ENCODE peak calls at places on chromosomes 4 and X, in five cellular contexts. Z is OCI-LY7, Y is astrocyte of the spinal cord, I is keratinocyte, K is Peyer's patch. M is an unnamed sample.

GRCh38 chr4:142497606-142498005 is 348.5 kb downstream of the INPP4B start:
- DNase-seq in Z (no peak), Y (no peak), I (no peak), K (no peak), M (no peak)

GRCh38 chr4:141079393-141079930 is 53.8 kb downstream of the RNF150 start:
- DNase-seq in Z (no peak), Y (no peak), I (no peak), K (no peak), M (no peak)

GRCh38 chrX:54182864-54183613 is at the start of gene FAM120C:
- DNase-seq in Z (peak), Y (peak), I (no peak), K (peak), M (peak)

GRCh38 chr4:140187316-140187695 is 33.3 kb upstream of the MAML3 start:
- DNase-seq in Z (no peak), Y (peak), I (no peak), K (no peak), M (peak)

GRCh38 chr4:186728631-186729271 is 5.1 kb upstream of the FAT1 start:
- DNase-seq in Z (no peak), Y (peak), I (no peak), K (no peak), M (peak)

GRCh38 chr4:8281519-8282133 is 12.1 kb downstream of the HTRA3 start:
- DNase-seq in Z (no peak), Y (peak), I (no peak), K (peak), M (peak)

GRCh38 chr4:102707150-102707549 is 53.6 kb downstream of the MANBA start:
- DNase-seq in Z (no peak), Y (no peak), I (no peak), K (no peak), M (no peak)

GRCh38 chr4:136917312-136918110 is 614.8 kb downstream of the PCDH18 start:
- DNase-seq in Z (no peak), Y (no peak), I (no peak), K (no peak), M (no peak)

GRCh38 chr4:14091966-14092365 is 464.4 kb upstream of the BOD1L1 start:
- DNase-seq in Z (no peak), Y (peak), I (no peak), K (no peak), M (peak)

GRCh38 chr4:16759781-16760459 is 138.5 kb downstream of the LDB2 start:
- DNase-seq in Z (no peak), Y (no peak), I (no peak), K (no peak), M (no peak)

GRCh38 chr4:25667931-25668557 is 12.4 kb downstream of the SLC34A2 start:
- DNase-seq in Z (no peak), Y (no peak), I (no peak), K (no peak), M (no peak)

GRCh38 chr4:88097301-88097700 is 61.1 kb downstream of the ABCG2 start:
- DNase-seq in Z (no peak), Y (no peak), I (no peak), K (no peak), M (peak)

GRCh38 chrX:44675364-44676024 is 132.8 kb upstream of the FUNDC1 start:
- DNase-seq in Z (no peak), Y (peak), I (peak), K (no peak), M (peak)

GRCh38 chrX:151875270-151876026 is 37.2 kb upstream of the MAGEA4 start:
- DNase-seq in Z (no peak), Y (no peak), I (no peak), K (no peak), M (no peak)

GRCh38 chr4:1626151-1626550 is 58.0 kb downstream of the FAM53A start:
- DNase-seq in Z (no peak), Y (no peak), I (no peak), K (no peak), M (no peak)

GRCh38 chr4:102311912-102312311 is 33.4 kb downstream of the SLC39A8 start:
- DNase-seq in Z (no peak), Y (no peak), I (no peak), K (no peak), M (no peak)

GRCh38 chr4:176198316-176198903 is 3.0 kb upstream of the SPATA4 start:
- DNase-seq in Z (no peak), Y (no peak), I (no peak), K (no peak), M (no peak)

GRCh38 chrX:119222932-119223331 is 13.2 kb upstream of the PGRMC1 start:
- DNase-seq in Z (no peak), Y (no peak), I (no peak), K (no peak), M (no peak)

GRCh38 chrX:110795645-110796510 is at the start of gene CHRDL1:
- DNase-seq in Z (no peak), Y (peak), I (no peak), K (no peak), M (peak)

GRCh38 chr4:3257125-3257690 is 8.2 kb downstream of the MSANTD1 start:
- DNase-seq in Z (no peak), Y (no peak), I (peak), K (no peak), M (no peak)

GRCh38 chr4:109434007-109434792 is 585 bp downstream of the SEC24B start:
- DNase-seq in Z (peak), Y (peak), I (no peak), K (peak), M (peak)

GRCh38 chr4:188299161-188299560 is 159.9 kb downstream of the TRIML1 start:
- DNase-seq in Z (no peak), Y (no peak), I (no peak), K (no peak), M (peak)
- TF ChIP-seq CTCF in Z (no peak), Y (no peak), I (no peak), K (no peak), M (no peak)

GRCh38 chrX:19810370-19810769 is 77.0 kb downstream of the SH3KBP1 start:
- DNase-seq in Z (no peak), Y (no peak), I (no peak), K (no peak), M (no peak)
- H3K4me3 ChIP-seq in Z (peak), Y (no peak), I (no peak), K (no peak), M (no peak)

GRCh38 chr4:38759077-38759789 is 23.6 kb downstream of the TLR10 start:
- DNase-seq in Z (peak), Y (peak), I (no peak), K (peak), M (peak)
- TF ChIP-seq CTCF in Z (peak), Y (peak), I (peak), K (peak), M (peak)

DNA sequence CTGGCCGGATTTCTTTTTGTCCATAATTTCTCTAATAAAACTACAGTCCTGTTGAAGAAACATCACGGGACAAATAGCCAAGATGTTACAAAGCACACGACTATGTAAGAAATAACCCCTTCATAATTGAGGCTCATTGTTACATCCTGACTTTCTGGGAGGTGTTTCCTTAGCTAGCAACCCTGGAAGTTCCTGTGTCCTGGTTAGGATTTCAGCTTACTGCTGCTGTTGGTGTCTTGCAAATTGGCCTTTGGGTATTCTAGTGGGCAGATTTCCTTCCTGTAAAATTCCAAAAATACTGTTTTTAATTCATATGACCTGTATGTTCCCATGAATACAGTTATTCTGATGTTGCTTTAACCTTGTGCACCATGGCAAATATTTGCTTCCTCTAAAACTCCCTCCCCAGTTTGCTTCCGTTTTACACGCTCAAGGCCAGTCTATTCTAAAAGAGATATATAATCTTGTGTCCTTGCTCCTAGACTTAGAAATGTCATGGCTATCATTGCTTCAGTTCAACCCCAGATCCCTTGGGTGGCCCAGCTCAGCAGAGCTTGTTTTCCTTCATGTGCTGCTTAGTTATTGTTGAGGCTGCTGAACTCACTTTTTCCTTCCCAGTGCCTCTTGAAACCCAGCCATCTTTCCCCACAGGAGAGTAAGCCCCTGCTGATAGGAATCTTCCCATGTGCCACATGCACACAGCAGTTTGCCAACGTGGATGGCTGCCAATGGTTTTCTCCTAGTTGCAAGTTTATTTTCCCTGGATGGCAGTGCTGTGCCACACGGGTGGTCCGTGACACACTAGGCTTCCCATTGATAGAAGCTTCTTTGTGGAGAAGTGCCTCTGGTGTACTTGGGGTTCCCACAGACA is 75.8 kb downstream of the TSPAN7 start:
- DNase-seq in Z (no peak), Y (peak), I (no peak), K (no peak), M (no peak)
- H3K4me3 ChIP-seq in Z (no peak), Y (no peak), I (no peak), K (no peak), M (no peak)

GRCh38 chr4:156606444-156607197 is 365.0 kb downstream of the PDGFC start:
- DNase-seq in Z (no peak), Y (peak), I (no peak), K (no peak), M (peak)

GRCh38 chr4:156609421-156609820 is 362.2 kb downstream of the PDGFC start:
- DNase-seq in Z (no peak), Y (no peak), I (no peak), K (no peak), M (no peak)

GRCh38 chr4:156608651-156609050 is 362.9 kb downstream of the PDGFC start:
- DNase-seq in Z (no peak), Y (no peak), I (no peak), K (no peak), M (no peak)

DNA sequence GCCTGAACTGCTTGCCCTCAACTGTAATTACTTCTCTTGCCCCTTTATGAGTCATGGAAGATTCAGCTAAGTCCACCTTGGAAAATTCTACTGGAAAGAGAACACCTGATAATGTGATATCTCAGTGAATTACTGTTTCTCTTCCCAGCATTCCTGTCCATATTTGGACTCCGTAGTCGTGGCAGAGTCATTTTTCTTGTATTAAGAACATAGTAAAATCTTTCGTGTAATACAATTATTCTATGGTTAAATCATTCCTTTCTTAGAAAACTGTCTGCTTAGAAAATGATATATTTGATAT is 364.5 kb downstream of the PDGFC start:
- DNase-seq in Z (no peak), Y (no peak), I (no peak), K (no peak), M (no peak)
- TF ChIP-seq CTCF in Z (no peak), Y (no peak), I (no peak), K (no peak), M (no peak)